ENCODE peak calls at places on chromosomes 6 and 20, in four cellular contexts. U is uterus, Y is heart left ventricle, D is A549. A is an unnamed sample.

GRCh38 chr20:37356387-37356786 is 10.4 kb downstream of the SRC start:
- DNase-seq in U (peak; percentile 56), Y (peak; percentile 80), D (no peak), A (peak; percentile 87)

GRCh38 chr6:33725891-33726673 is 14.6 kb upstream of the UQCC2 start:
- DNase-seq in U (no peak), D (no peak), Y (no peak), A (no peak)

GRCh38 chr6:64146094-64146493 is 510.5 kb downstream of the PHF3 start:
- DNase-seq in U (no peak), D (no peak), Y (no peak), A (no peak)

GRCh38 chr20:37365760-37366638 is 20.1 kb downstream of the SRC start:
- DNase-seq in D (no peak), Y (no peak), U (no peak), A (no peak)

GRCh38 chr6:47076422-47077344 is 34.6 kb upstream of the ADGRF1 start:
- DNase-seq in U (no peak), D (no peak), Y (no peak), A (peak; percentile 41)

GRCh38 chr6:41336824-41337223 is 1.4 kb downstream of the NCR2 start:
- DNase-seq in D (no peak), U (no peak), Y (no peak), A (no peak)

GRCh38 chr20:21027569-21027968 is 78.6 kb downstream of the LINC00237 start:
- DNase-seq in U (no peak), D (peak; percentile 53), Y (no peak), A (no peak)

GRCh38 chr6:158316022-158316421 is 3.8 kb downstream of the TULP4 start:
- DNase-seq in D (no peak), Y (no peak), U (no peak), A (no peak)

GRCh38 chr6:75208564-75209431 is 2.9 kb upstream of the COL12A1 start:
- DNase-seq in Y (peak; percentile 86), D (peak; percentile 49), U (peak; percentile 90), A (peak; percentile 92)

GRCh38 chr6:524803-525202 is 132.1 kb downstream of the HUS1B start:
- DNase-seq in D (no peak), Y (no peak), U (no peak), A (no peak)

GRCh38 chr6:79630883-79631799 is at the start of gene SH3BGRL2:
- DNase-seq in Y (peak; percentile 84), D (peak; percentile 49), U (peak; percentile 73), A (peak; percentile 75)

GRCh38 chr6:139926711-139927110 is 552.3 kb upstream of the CITED2 start:
- DNase-seq in Y (no peak), D (no peak), U (no peak), A (no peak)

GRCh38 chr20:1434571-1435336 is 31.9 kb downstream of the NSFL1C start:
- DNase-seq in U (no peak), D (no peak), Y (no peak), A (no peak)

GRCh38 chr6:147067184-147067583 is 137.0 kb upstream of the STXBP5 start:
- DNase-seq in U (no peak), D (no peak), Y (no peak), A (no peak)

GRCh38 chr6:137234505-137234863 is 15.3 kb upstream of the IFNGR1 start:
- DNase-seq in U (no peak), Y (no peak), D (no peak), A (no peak)

GRCh38 chr6:13923527-13924145 is 1.1 kb upstream of the RNF182 start:
- DNase-seq in U (no peak), D (peak; percentile 15), Y (no peak), A (no peak)

GRCh38 chr6:15062311-15063252 is 183.3 kb upstream of the JARID2 start:
- DNase-seq in Y (no peak), U (no peak), D (no peak), A (no peak)

GRCh38 chr6:72784581-72784980 is 162.7 kb downstream of the KCNQ5 start:
- DNase-seq in Y (no peak), U (no peak), D (no peak), A (no peak)

GRCh38 chr20:7410150-7410549 is 530.1 kb downstream of the HAO1 start:
- DNase-seq in D (no peak), Y (no peak), U (no peak), A (no peak)

DNA sequence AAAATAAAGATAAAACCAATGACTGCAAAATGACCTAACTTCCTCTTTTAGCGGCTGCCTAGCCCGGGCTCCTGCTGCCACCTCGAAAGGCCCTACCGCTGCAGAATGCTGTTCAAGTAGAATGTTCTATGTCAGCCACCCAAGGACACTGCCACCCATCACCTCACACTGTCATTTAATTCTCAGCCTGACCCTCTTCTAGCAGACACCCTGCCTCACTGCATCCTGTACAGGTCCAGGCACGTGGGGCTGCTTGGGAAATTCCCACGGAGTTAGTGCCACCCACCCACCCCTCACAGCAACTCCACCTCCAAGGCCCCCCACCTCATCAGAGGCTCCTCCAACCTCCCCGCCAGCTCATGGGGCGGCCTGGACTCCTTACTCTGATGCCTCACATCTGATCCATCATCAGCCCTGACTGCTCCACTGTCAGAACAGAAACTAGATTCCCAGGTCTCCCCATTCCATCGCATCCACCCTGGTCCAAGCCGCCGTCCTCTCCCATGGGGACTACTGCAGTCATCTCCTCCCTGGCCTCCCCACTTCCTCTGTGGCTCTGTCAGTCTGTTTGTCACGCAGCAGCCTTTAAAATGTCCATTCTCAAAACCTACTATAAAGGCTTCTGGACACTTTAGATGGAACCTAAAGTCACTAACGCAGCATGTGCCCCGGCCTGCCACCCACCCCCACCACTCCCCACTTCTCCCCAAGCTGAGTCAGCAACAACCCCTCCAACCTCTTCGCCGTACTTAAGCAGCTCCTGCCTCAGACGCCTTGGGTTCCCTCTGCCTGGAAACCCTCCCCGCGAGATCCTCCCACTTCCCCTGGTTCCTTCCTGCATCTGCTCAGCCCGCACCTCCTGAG is 17.0 kb downstream of the NFATC2 start:
- DNase-seq in D (no peak), U (no peak), Y (no peak), A (peak; percentile 34)
- TF ChIP-seq POLR2A in D (no peak), U (no peak), Y (no peak), A (no peak)

DNA sequence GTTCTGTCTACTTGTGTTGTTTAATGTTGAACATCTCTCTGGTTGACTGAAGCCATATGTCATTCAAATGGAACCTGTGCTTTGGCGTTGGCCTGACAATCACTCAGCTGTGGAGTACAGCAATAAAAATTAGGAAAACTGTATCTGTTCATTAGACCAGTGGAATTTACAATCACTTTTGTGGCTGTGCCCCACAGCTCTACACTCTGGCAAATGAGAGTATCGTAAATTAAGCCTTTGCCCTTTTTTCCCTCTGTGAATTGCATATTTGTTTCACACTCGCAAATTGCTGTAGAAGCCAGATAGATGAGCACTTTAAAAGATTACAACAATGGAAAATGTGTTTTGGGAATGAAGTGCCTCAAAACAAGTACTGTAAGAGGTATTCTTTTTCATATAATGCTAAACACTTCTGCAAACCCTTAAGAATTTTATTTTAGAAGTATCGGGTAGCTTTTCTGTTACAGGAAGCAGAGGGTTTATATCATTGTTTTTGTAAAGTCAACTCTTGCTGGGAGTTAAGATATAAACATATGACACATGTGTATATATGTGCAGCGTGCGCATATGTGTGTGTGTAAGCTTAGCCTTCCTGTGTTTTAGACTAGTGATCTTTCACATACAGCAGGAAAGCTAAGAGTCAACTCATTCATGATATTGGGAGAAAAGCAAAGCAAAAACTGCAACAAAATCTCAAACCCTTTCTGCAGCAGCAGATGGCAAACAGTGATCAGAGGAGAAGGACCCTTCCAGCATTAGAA is 102.2 kb downstream of the ARID1B start:
- DNase-seq in D (no peak), Y (no peak), U (no peak), A (no peak)
- H3K27ac ChIP-seq in D (no peak overlapping the region), Y (no peak overlapping the region), U (peak overlapping the region; percentile 17), A (no peak overlapping the region)

GRCh38 chr6:17986656-17987575 is 519 bp downstream of the KIF13A start:
- DNase-seq in U (peak; percentile 63), Y (peak; percentile 83), D (peak; percentile 46), A (peak; percentile 76)
- TF ChIP-seq POLR2A in U (peak; percentile 23), Y (peak; percentile 31), D (no peak), A (peak; percentile 62)

GRCh38 chr6:168959696-168960095 is 293.9 kb downstream of the THBS2 start:
- DNase-seq in D (no peak), Y (no peak), U (no peak), A (no peak)
- H3K27ac ChIP-seq in D (no peak overlapping the region), Y (no peak overlapping the region), U (no peak overlapping the region), A (no peak overlapping the region)

DNA sequence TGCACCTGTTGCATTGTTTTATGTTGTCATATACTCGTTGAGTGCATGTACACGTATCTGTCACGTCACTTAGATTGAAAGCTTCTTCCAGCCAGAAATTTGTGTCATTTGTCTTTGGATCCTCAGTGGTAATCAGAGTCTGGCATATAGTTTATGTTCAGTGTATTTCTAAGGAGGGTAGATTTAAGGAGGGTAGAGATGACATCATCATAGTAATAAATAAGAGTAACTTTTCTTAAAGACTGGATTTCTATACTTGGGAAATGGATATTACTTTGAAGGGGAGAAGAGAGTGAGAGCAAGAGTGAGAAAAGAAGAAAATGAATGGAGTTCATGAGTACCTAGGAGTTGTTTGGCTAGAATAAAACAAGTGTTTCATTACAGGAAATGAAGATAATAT is 255.0 kb upstream of the SASH1 start:
- DNase-seq in Y (no peak), D (no peak), U (no peak), A (no peak)
- TF ChIP-seq POLR2A in Y (no peak), D (no peak), U (no peak), A (no peak)